ENCODE peak calls at places on chromosomes 4 and X, in eight cellular contexts. One of them, this sample, is unnamed. For H3K36me3, the result is how much of the 10 kb centered on the place peaks cover.

GRCh38 chrX:47613082-47613481 is 6.6 kb downstream of the SYN1 start:
- DNase-seq in brain microvascular endothelial cell: no peak
- DNase-seq in thyroid gland: no peak
- DNase-seq in small intestine: no peak
- DNase-seq in stomach: no peak
- DNase-seq in CD4-positive, CD25-positive, alpha-beta regulatory T cell: no peak
- DNase-seq in upper lobe of left lung: no peak
- DNase-seq in mucosa of descending colon: no peak
- DNase-seq in this sample: no peak

GRCh38 chrX:4238916-4239315 is 525.5 kb upstream of the PRKX start:
- DNase-seq in brain microvascular endothelial cell: no peak
- DNase-seq in thyroid gland: no peak
- DNase-seq in small intestine: no peak
- DNase-seq in stomach: no peak
- DNase-seq in CD4-positive, CD25-positive, alpha-beta regulatory T cell: no peak
- DNase-seq in upper lobe of left lung: no peak
- DNase-seq in mucosa of descending colon: no peak
- DNase-seq in this sample: no peak

GRCh38 chr4:30763337-30763736 is 43.2 kb downstream of the PCDH7 start:
- DNase-seq in brain microvascular endothelial cell: no peak
- DNase-seq in thyroid gland: no peak
- DNase-seq in small intestine: no peak
- DNase-seq in stomach: no peak
- DNase-seq in CD4-positive, CD25-positive, alpha-beta regulatory T cell: no peak
- DNase-seq in upper lobe of left lung: no peak
- DNase-seq in mucosa of descending colon: no peak
- DNase-seq in this sample: no peak

GRCh38 chr4:56530269-56531148 is 24.9 kb downstream of the ARL9 start:
- DNase-seq in brain microvascular endothelial cell: peak
- DNase-seq in thyroid gland: peak
- DNase-seq in small intestine: peak
- DNase-seq in stomach: peak
- DNase-seq in CD4-positive, CD25-positive, alpha-beta regulatory T cell: peak
- DNase-seq in upper lobe of left lung: peak
- DNase-seq in mucosa of descending colon: peak
- DNase-seq in this sample: peak

GRCh38 chrX:53330331-53330730 is 48.9 kb upstream of the IQSEC2 start:
- DNase-seq in brain microvascular endothelial cell: no peak
- DNase-seq in thyroid gland: no peak
- DNase-seq in small intestine: no peak
- DNase-seq in stomach: no peak
- DNase-seq in CD4-positive, CD25-positive, alpha-beta regulatory T cell: no peak
- DNase-seq in upper lobe of left lung: no peak
- DNase-seq in mucosa of descending colon: no peak
- DNase-seq in this sample: no peak

GRCh38 chrX:42485621-42486020 is 292.3 kb downstream of the PPP1R2C start:
- DNase-seq in brain microvascular endothelial cell: peak
- DNase-seq in thyroid gland: no peak
- DNase-seq in small intestine: no peak
- DNase-seq in stomach: no peak
- DNase-seq in CD4-positive, CD25-positive, alpha-beta regulatory T cell: no peak
- DNase-seq in upper lobe of left lung: no peak
- DNase-seq in mucosa of descending colon: no peak
- DNase-seq in this sample: no peak

GRCh38 chrX:39211501-39211900 is 410.2 kb downstream of the MID1IP1 start:
- DNase-seq in brain microvascular endothelial cell: no peak
- DNase-seq in thyroid gland: no peak
- DNase-seq in small intestine: no peak
- DNase-seq in stomach: no peak
- DNase-seq in CD4-positive, CD25-positive, alpha-beta regulatory T cell: no peak
- DNase-seq in upper lobe of left lung: no peak
- DNase-seq in mucosa of descending colon: no peak
- DNase-seq in this sample: no peak

GRCh38 chr4:147707892-147708672 is 23.8 kb upstream of the ARHGAP10 start:
- DNase-seq in brain microvascular endothelial cell: peak
- DNase-seq in thyroid gland: peak
- DNase-seq in small intestine: peak
- DNase-seq in stomach: peak
- DNase-seq in CD4-positive, CD25-positive, alpha-beta regulatory T cell: peak
- DNase-seq in upper lobe of left lung: no peak
- DNase-seq in mucosa of descending colon: no peak
- DNase-seq in this sample: no peak

GRCh38 chr4:124334119-124334518 is 378.4 kb downstream of the ANKRD50 start:
- DNase-seq in brain microvascular endothelial cell: peak
- DNase-seq in thyroid gland: peak
- DNase-seq in small intestine: peak
- DNase-seq in stomach: no peak
- DNase-seq in CD4-positive, CD25-positive, alpha-beta regulatory T cell: no peak
- DNase-seq in upper lobe of left lung: no peak
- DNase-seq in mucosa of descending colon: no peak
- DNase-seq in this sample: no peak

GRCh38 chr4:171626554-171626953 is 186.7 kb upstream of the GALNTL6 start:
- DNase-seq in brain microvascular endothelial cell: no peak
- DNase-seq in thyroid gland: no peak
- DNase-seq in small intestine: no peak
- DNase-seq in stomach: no peak
- DNase-seq in CD4-positive, CD25-positive, alpha-beta regulatory T cell: no peak
- DNase-seq in upper lobe of left lung: no peak
- DNase-seq in mucosa of descending colon: no peak
- DNase-seq in this sample: no peak

GRCh38 chr4:25439913-25440477 is 62.9 kb downstream of the ANAPC4 start:
- DNase-seq in brain microvascular endothelial cell: peak
- DNase-seq in thyroid gland: peak
- DNase-seq in small intestine: peak
- DNase-seq in stomach: peak
- DNase-seq in CD4-positive, CD25-positive, alpha-beta regulatory T cell: peak
- DNase-seq in upper lobe of left lung: no peak
- DNase-seq in mucosa of descending colon: no peak
- DNase-seq in this sample: peak

GRCh38 chr4:15682790-15683495 is 1.3 kb downstream of the FAM200B start:
- DNase-seq in brain microvascular endothelial cell: no peak
- DNase-seq in thyroid gland: no peak
- DNase-seq in small intestine: peak
- DNase-seq in stomach: no peak
- DNase-seq in CD4-positive, CD25-positive, alpha-beta regulatory T cell: no peak
- DNase-seq in upper lobe of left lung: no peak
- DNase-seq in mucosa of descending colon: no peak
- DNase-seq in this sample: no peak

GRCh38 chr4:10625130-10625529 is 59.4 kb downstream of the CLNK start:
- DNase-seq in brain microvascular endothelial cell: no peak
- DNase-seq in thyroid gland: no peak
- DNase-seq in small intestine: no peak
- DNase-seq in stomach: peak
- DNase-seq in CD4-positive, CD25-positive, alpha-beta regulatory T cell: no peak
- DNase-seq in upper lobe of left lung: no peak
- DNase-seq in mucosa of descending colon: no peak
- DNase-seq in this sample: no peak

GRCh38 chr4:7828011-7828720 is 111.5 kb downstream of the AFAP1 start:
- DNase-seq in brain microvascular endothelial cell: peak
- DNase-seq in thyroid gland: no peak
- DNase-seq in small intestine: peak
- DNase-seq in stomach: peak
- DNase-seq in CD4-positive, CD25-positive, alpha-beta regulatory T cell: peak
- DNase-seq in upper lobe of left lung: no peak
- DNase-seq in mucosa of descending colon: no peak
- DNase-seq in this sample: peak

GRCh38 chr4:153217440-153217839 is 13.2 kb downstream of the TRIM2 start:
- DNase-seq in brain microvascular endothelial cell: no peak
- DNase-seq in thyroid gland: no peak
- DNase-seq in small intestine: no peak
- DNase-seq in stomach: no peak
- DNase-seq in CD4-positive, CD25-positive, alpha-beta regulatory T cell: no peak
- DNase-seq in upper lobe of left lung: no peak
- DNase-seq in mucosa of descending colon: no peak
- DNase-seq in this sample: no peak

GRCh38 chr4:34731045-34731444 is 1513.3 kb downstream of the ARAP2 start:
- DNase-seq in brain microvascular endothelial cell: no peak
- DNase-seq in thyroid gland: no peak
- DNase-seq in small intestine: no peak
- DNase-seq in stomach: no peak
- DNase-seq in CD4-positive, CD25-positive, alpha-beta regulatory T cell: no peak
- DNase-seq in upper lobe of left lung: no peak
- DNase-seq in mucosa of descending colon: no peak
- DNase-seq in this sample: no peak

GRCh38 chrX:111338095-111338698 is 67.9 kb upstream of the CAPN6 start:
- DNase-seq in brain microvascular endothelial cell: no peak
- DNase-seq in thyroid gland: no peak
- DNase-seq in small intestine: no peak
- DNase-seq in stomach: no peak
- DNase-seq in CD4-positive, CD25-positive, alpha-beta regulatory T cell: no peak
- DNase-seq in upper lobe of left lung: no peak
- DNase-seq in mucosa of descending colon: no peak
- DNase-seq in this sample: no peak

GRCh38 chr4:18676136-18676922 is 654.8 kb upstream of the LCORL start:
- DNase-seq in brain microvascular endothelial cell: no peak
- DNase-seq in thyroid gland: peak
- DNase-seq in small intestine: no peak
- DNase-seq in stomach: no peak
- DNase-seq in CD4-positive, CD25-positive, alpha-beta regulatory T cell: no peak
- DNase-seq in upper lobe of left lung: no peak
- DNase-seq in mucosa of descending colon: no peak
- DNase-seq in this sample: no peak

GRCh38 chrX:24479924-24480722 is 15.0 kb downstream of the PDK3 start:
- DNase-seq in brain microvascular endothelial cell: no peak
- DNase-seq in thyroid gland: no peak
- DNase-seq in small intestine: peak
- DNase-seq in stomach: no peak
- DNase-seq in CD4-positive, CD25-positive, alpha-beta regulatory T cell: peak
- DNase-seq in upper lobe of left lung: no peak
- DNase-seq in mucosa of descending colon: peak
- DNase-seq in this sample: no peak

GRCh38 chrX:119790977-119791436 is 423 bp downstream of the RPL39 start:
- DNase-seq in brain microvascular endothelial cell: peak
- DNase-seq in thyroid gland: peak
- DNase-seq in small intestine: peak
- DNase-seq in stomach: no peak
- DNase-seq in CD4-positive, CD25-positive, alpha-beta regulatory T cell: peak
- DNase-seq in upper lobe of left lung: peak
- DNase-seq in mucosa of descending colon: no peak
- DNase-seq in this sample: peak

GRCh38 chrX:11531226-11531625 is 134.5 kb downstream of the ARHGAP6 start:
- DNase-seq in brain microvascular endothelial cell: no peak
- DNase-seq in thyroid gland: no peak
- DNase-seq in small intestine: no peak
- DNase-seq in stomach: no peak
- DNase-seq in CD4-positive, CD25-positive, alpha-beta regulatory T cell: no peak
- DNase-seq in upper lobe of left lung: no peak
- DNase-seq in mucosa of descending colon: no peak
- DNase-seq in this sample: no peak
- H3K4me3 ChIP-seq in brain microvascular endothelial cell: no peak
- H3K4me3 ChIP-seq in thyroid gland: no peak
- H3K4me3 ChIP-seq in small intestine: no peak
- H3K4me3 ChIP-seq in stomach: no peak
- H3K4me3 ChIP-seq in CD4-positive, CD25-positive, alpha-beta regulatory T cell: no peak
- H3K4me3 ChIP-seq in upper lobe of left lung: no peak
- H3K4me3 ChIP-seq in mucosa of descending colon: no peak
- H3K4me3 ChIP-seq in this sample: no peak

GRCh38 chrX:41128955-41129354 is 43.7 kb downstream of the USP9X start:
- DNase-seq in brain microvascular endothelial cell: no peak
- DNase-seq in thyroid gland: no peak
- DNase-seq in small intestine: no peak
- DNase-seq in stomach: no peak
- DNase-seq in CD4-positive, CD25-positive, alpha-beta regulatory T cell: no peak
- DNase-seq in upper lobe of left lung: no peak
- DNase-seq in mucosa of descending colon: no peak
- DNase-seq in this sample: no peak

GRCh38 chrX:41131766-41132165 is 46.5 kb downstream of the USP9X start:
- DNase-seq in brain microvascular endothelial cell: no peak
- DNase-seq in thyroid gland: no peak
- DNase-seq in small intestine: no peak
- DNase-seq in stomach: no peak
- DNase-seq in CD4-positive, CD25-positive, alpha-beta regulatory T cell: no peak
- DNase-seq in upper lobe of left lung: no peak
- DNase-seq in mucosa of descending colon: no peak
- DNase-seq in this sample: no peak

GRCh38 chrX:41127476-41128192 is 42.4 kb downstream of the USP9X start:
- DNase-seq in brain microvascular endothelial cell: no peak
- DNase-seq in thyroid gland: no peak
- DNase-seq in small intestine: peak
- DNase-seq in stomach: no peak
- DNase-seq in CD4-positive, CD25-positive, alpha-beta regulatory T cell: no peak
- DNase-seq in upper lobe of left lung: no peak
- DNase-seq in mucosa of descending colon: no peak
- DNase-seq in this sample: no peak

GRCh38 chrX:41137589-41137988 is 52.3 kb downstream of the USP9X start:
- DNase-seq in brain microvascular endothelial cell: no peak
- DNase-seq in thyroid gland: no peak
- DNase-seq in small intestine: no peak
- DNase-seq in stomach: no peak
- DNase-seq in CD4-positive, CD25-positive, alpha-beta regulatory T cell: no peak
- DNase-seq in upper lobe of left lung: no peak
- DNase-seq in mucosa of descending colon: no peak
- DNase-seq in this sample: no peak

GRCh38 chrX:41133551-41133950 is 48.3 kb downstream of the USP9X start:
- DNase-seq in brain microvascular endothelial cell: no peak
- DNase-seq in thyroid gland: no peak
- DNase-seq in small intestine: no peak
- DNase-seq in stomach: no peak
- DNase-seq in CD4-positive, CD25-positive, alpha-beta regulatory T cell: no peak
- DNase-seq in upper lobe of left lung: no peak
- DNase-seq in mucosa of descending colon: no peak
- DNase-seq in this sample: no peak
- H3K36me3 ChIP-seq in brain microvascular endothelial cell: under half
- H3K36me3 ChIP-seq in thyroid gland: under half
- H3K36me3 ChIP-seq in small intestine: under half
- H3K36me3 ChIP-seq in stomach: under half
- H3K36me3 ChIP-seq in CD4-positive, CD25-positive, alpha-beta regulatory T cell: half or more
- H3K36me3 ChIP-seq in upper lobe of left lung: half or more
- H3K36me3 ChIP-seq in mucosa of descending colon: under half
- H3K36me3 ChIP-seq in this sample: under half

DNA sequence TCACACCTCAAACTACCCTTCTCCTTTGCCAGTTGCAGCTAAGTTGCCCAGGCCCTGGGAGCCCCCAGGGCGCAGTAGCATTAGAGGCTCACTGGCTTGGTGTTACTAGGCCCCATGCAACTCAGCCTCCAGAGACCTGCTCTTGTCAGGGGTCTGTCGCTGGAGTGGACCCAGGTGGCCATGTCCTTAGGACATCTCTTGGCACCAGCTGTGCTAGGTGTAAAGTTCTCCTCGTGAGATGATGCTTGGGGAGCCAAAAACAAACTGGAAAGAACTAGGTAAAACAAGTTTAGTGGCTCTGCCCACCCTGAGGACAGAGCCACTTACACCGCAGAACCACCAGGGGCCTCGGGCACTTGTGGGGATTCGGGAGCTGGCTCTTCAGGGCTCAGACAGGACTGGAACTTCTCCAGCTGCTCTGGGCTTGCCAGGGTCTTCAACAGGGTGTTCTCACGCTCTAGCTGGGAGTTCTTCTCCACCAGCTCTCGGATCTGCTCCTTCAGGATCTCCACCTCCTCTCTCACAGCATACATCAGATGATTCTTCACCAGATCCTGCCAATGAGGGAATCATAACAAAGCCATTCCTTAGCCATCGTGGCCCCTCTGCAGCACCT is 61.3 kb downstream of the TSC22D3 start:
- DNase-seq in brain microvascular endothelial cell: no peak
- DNase-seq in thyroid gland: peak
- DNase-seq in small intestine: no peak
- DNase-seq in stomach: no peak
- DNase-seq in CD4-positive, CD25-positive, alpha-beta regulatory T cell: peak
- DNase-seq in upper lobe of left lung: no peak
- DNase-seq in mucosa of descending colon: no peak
- DNase-seq in this sample: no peak
- H3K4me3 ChIP-seq in brain microvascular endothelial cell: peak
- H3K4me3 ChIP-seq in thyroid gland: peak
- H3K4me3 ChIP-seq in small intestine: peak
- H3K4me3 ChIP-seq in stomach: peak
- H3K4me3 ChIP-seq in CD4-positive, CD25-positive, alpha-beta regulatory T cell: peak
- H3K4me3 ChIP-seq in upper lobe of left lung: peak
- H3K4me3 ChIP-seq in mucosa of descending colon: no peak
- H3K4me3 ChIP-seq in this sample: no peak

GRCh38 chr4:182293836-182294235 is 50.6 kb downstream of the TENM3 start:
- DNase-seq in brain microvascular endothelial cell: no peak
- DNase-seq in thyroid gland: no peak
- DNase-seq in small intestine: no peak
- DNase-seq in stomach: no peak
- DNase-seq in CD4-positive, CD25-positive, alpha-beta regulatory T cell: no peak
- DNase-seq in upper lobe of left lung: no peak
- DNase-seq in mucosa of descending colon: no peak
- DNase-seq in this sample: no peak
- H3K36me3 ChIP-seq in brain microvascular endothelial cell: under half
- H3K36me3 ChIP-seq in thyroid gland: under half
- H3K36me3 ChIP-seq in small intestine: under half
- H3K36me3 ChIP-seq in stomach: under half
- H3K36me3 ChIP-seq in CD4-positive, CD25-positive, alpha-beta regulatory T cell: under half
- H3K36me3 ChIP-seq in upper lobe of left lung: under half
- H3K36me3 ChIP-seq in mucosa of descending colon: under half
- H3K36me3 ChIP-seq in this sample: under half